ENCODE peak calls at places on chromosome X, in ten cellular contexts. One of them, this sample, is unnamed.

GRCh38 chrX:131746491-131746968 is 202.7 kb downstream of the OR13H1 start:
- DNase-seq in GM10248: no peak
- DNase-seq in HCT116: peak
- DNase-seq in K562: peak
- DNase-seq in tibial artery: no peak
- DNase-seq in GM20000: no peak
- DNase-seq in SK-N-SH: peak
- DNase-seq in endothelial cell: no peak
- DNase-seq in stimulated activated CD4-positive, alpha-beta T cell treated with anti-CD3 and anti-CD28 coated beads, Interleukin-12 subunit alpha, Interleukin-12 subunit beta, amount 100 ng/mL, for 24 hours: no peak
- DNase-seq in NCI-H446 treated with DMSO at 0.1 percent for 48 hours: no peak
- DNase-seq in this sample: no peak

GRCh38 chrX:107537815-107538214 is 88.4 kb downstream of the FRMPD3 start:
- DNase-seq in stimulated activated CD4-positive, alpha-beta T cell treated with anti-CD3 and anti-CD28 coated beads, Interleukin-12 subunit alpha, Interleukin-12 subunit beta, amount 100 ng/mL, for 24 hours: peak
- DNase-seq in tibial artery: no peak
- DNase-seq in HCT116: peak
- DNase-seq in endothelial cell: peak
- DNase-seq in GM20000: peak
- DNase-seq in GM10248: peak
- DNase-seq in NCI-H446 treated with DMSO at 0.1 percent for 48 hours: no peak
- DNase-seq in SK-N-SH: peak
- DNase-seq in K562: peak
- DNase-seq in this sample: peak

GRCh38 chrX:362351-362750 is 24.4 kb downstream of the PPP2R3B start:
- DNase-seq in HCT116: no peak
- DNase-seq in GM20000: no peak
- DNase-seq in GM10248: no peak
- DNase-seq in endothelial cell: no peak
- DNase-seq in K562: no peak
- DNase-seq in SK-N-SH: no peak
- DNase-seq in NCI-H446 treated with DMSO at 0.1 percent for 48 hours: no peak
- DNase-seq in stimulated activated CD4-positive, alpha-beta T cell treated with anti-CD3 and anti-CD28 coated beads, Interleukin-12 subunit alpha, Interleukin-12 subunit beta, amount 100 ng/mL, for 24 hours: no peak
- DNase-seq in tibial artery: peak
- DNase-seq in this sample: no peak

GRCh38 chrX:20001615-20002014 is 10.8 kb upstream of the BCLAF3 start:
- DNase-seq in GM20000: no peak
- DNase-seq in stimulated activated CD4-positive, alpha-beta T cell treated with anti-CD3 and anti-CD28 coated beads, Interleukin-12 subunit alpha, Interleukin-12 subunit beta, amount 100 ng/mL, for 24 hours: no peak
- DNase-seq in K562: no peak
- DNase-seq in tibial artery: no peak
- DNase-seq in NCI-H446 treated with DMSO at 0.1 percent for 48 hours: no peak
- DNase-seq in SK-N-SH: no peak
- DNase-seq in HCT116: no peak
- DNase-seq in GM10248: no peak
- DNase-seq in endothelial cell: no peak
- DNase-seq in this sample: no peak

GRCh38 chrX:107562482-107562881 is 65.8 kb upstream of the PRPS1 start:
- DNase-seq in tibial artery: no peak
- DNase-seq in stimulated activated CD4-positive, alpha-beta T cell treated with anti-CD3 and anti-CD28 coated beads, Interleukin-12 subunit alpha, Interleukin-12 subunit beta, amount 100 ng/mL, for 24 hours: no peak
- DNase-seq in GM20000: no peak
- DNase-seq in SK-N-SH: no peak
- DNase-seq in HCT116: no peak
- DNase-seq in endothelial cell: no peak
- DNase-seq in NCI-H446 treated with DMSO at 0.1 percent for 48 hours: no peak
- DNase-seq in K562: no peak
- DNase-seq in GM10248: no peak
- DNase-seq in this sample: no peak

GRCh38 chrX:5829469-5829868 is 399.2 kb downstream of the NLGN4X start:
- DNase-seq in tibial artery: no peak
- DNase-seq in GM20000: no peak
- DNase-seq in SK-N-SH: no peak
- DNase-seq in endothelial cell: no peak
- DNase-seq in HCT116: no peak
- DNase-seq in stimulated activated CD4-positive, alpha-beta T cell treated with anti-CD3 and anti-CD28 coated beads, Interleukin-12 subunit alpha, Interleukin-12 subunit beta, amount 100 ng/mL, for 24 hours: no peak
- DNase-seq in GM10248: no peak
- DNase-seq in NCI-H446 treated with DMSO at 0.1 percent for 48 hours: no peak
- DNase-seq in K562: no peak
- DNase-seq in this sample: no peak

GRCh38 chrX:99857455-99857854 is 552.6 kb downstream of the PCDH19 start:
- DNase-seq in GM10248: no peak
- DNase-seq in endothelial cell: no peak
- DNase-seq in SK-N-SH: peak
- DNase-seq in NCI-H446 treated with DMSO at 0.1 percent for 48 hours: no peak
- DNase-seq in stimulated activated CD4-positive, alpha-beta T cell treated with anti-CD3 and anti-CD28 coated beads, Interleukin-12 subunit alpha, Interleukin-12 subunit beta, amount 100 ng/mL, for 24 hours: no peak
- DNase-seq in K562: no peak
- DNase-seq in GM20000: no peak
- DNase-seq in tibial artery: no peak
- DNase-seq in HCT116: no peak
- DNase-seq in this sample: no peak

GRCh38 chrX:80431502-80431832 is 11.2 kb downstream of the TENT5D start:
- DNase-seq in K562: no peak
- DNase-seq in GM10248: no peak
- DNase-seq in NCI-H446 treated with DMSO at 0.1 percent for 48 hours: no peak
- DNase-seq in HCT116: no peak
- DNase-seq in endothelial cell: no peak
- DNase-seq in GM20000: no peak
- DNase-seq in tibial artery: no peak
- DNase-seq in stimulated activated CD4-positive, alpha-beta T cell treated with anti-CD3 and anti-CD28 coated beads, Interleukin-12 subunit alpha, Interleukin-12 subunit beta, amount 100 ng/mL, for 24 hours: no peak
- DNase-seq in SK-N-SH: no peak
- DNase-seq in this sample: no peak

GRCh38 chrX:68196939-68197791 is 236.1 kb downstream of the OPHN1 start:
- DNase-seq in endothelial cell: peak
- DNase-seq in HCT116: peak
- DNase-seq in SK-N-SH: peak
- DNase-seq in GM20000: peak
- DNase-seq in tibial artery: no peak
- DNase-seq in K562: peak
- DNase-seq in NCI-H446 treated with DMSO at 0.1 percent for 48 hours: no peak
- DNase-seq in GM10248: peak
- DNase-seq in stimulated activated CD4-positive, alpha-beta T cell treated with anti-CD3 and anti-CD28 coated beads, Interleukin-12 subunit alpha, Interleukin-12 subunit beta, amount 100 ng/mL, for 24 hours: no peak
- DNase-seq in this sample: peak

GRCh38 chrX:18983711-18984380 is at the start of gene PHKA2:
- DNase-seq in GM20000: no peak
- DNase-seq in K562: peak
- DNase-seq in endothelial cell: peak
- DNase-seq in stimulated activated CD4-positive, alpha-beta T cell treated with anti-CD3 and anti-CD28 coated beads, Interleukin-12 subunit alpha, Interleukin-12 subunit beta, amount 100 ng/mL, for 24 hours: peak
- DNase-seq in NCI-H446 treated with DMSO at 0.1 percent for 48 hours: no peak
- DNase-seq in SK-N-SH: peak
- DNase-seq in GM10248: no peak
- DNase-seq in tibial artery: peak
- DNase-seq in HCT116: no peak
- DNase-seq in this sample: no peak

GRCh38 chrX:110286126-110286525 is 31.8 kb downstream of the AMMECR1 start:
- DNase-seq in endothelial cell: no peak
- DNase-seq in HCT116: peak
- DNase-seq in SK-N-SH: no peak
- DNase-seq in K562: no peak
- DNase-seq in NCI-H446 treated with DMSO at 0.1 percent for 48 hours: no peak
- DNase-seq in stimulated activated CD4-positive, alpha-beta T cell treated with anti-CD3 and anti-CD28 coated beads, Interleukin-12 subunit alpha, Interleukin-12 subunit beta, amount 100 ng/mL, for 24 hours: no peak
- DNase-seq in tibial artery: no peak
- DNase-seq in GM10248: no peak
- DNase-seq in GM20000: no peak
- DNase-seq in this sample: peak

This sample was measured in foreskin melanocyte.